ENCODE peak calls at places on chromosome 2, in nine cellular contexts. One of them, this sample, is unnamed.

GRCh38 chr2:239577306-239577705 is 176.5 kb upstream of the HDAC4 start:
- DNase-seq in heart right ventricle: no peak
- DNase-seq in fibroblast of lung: no peak
- DNase-seq in breast epithelium: no peak
- DNase-seq in body of pancreas: no peak
- DNase-seq in cardiac fibroblast: no peak
- DNase-seq in fibroblast of the aortic adventitia: no peak
- DNase-seq in fibroblast of mammary gland: no peak
- DNase-seq in AG09309: no peak
- DNase-seq in this sample: no peak

GRCh38 chr2:161044095-161044874 is 115.9 kb upstream of the TANK start:
- DNase-seq in heart right ventricle: no peak
- DNase-seq in fibroblast of lung: peak; percentile 85
- DNase-seq in breast epithelium: no peak
- DNase-seq in body of pancreas: no peak
- DNase-seq in cardiac fibroblast: peak; percentile 38
- DNase-seq in fibroblast of the aortic adventitia: peak; percentile 46
- DNase-seq in fibroblast of mammary gland: peak; percentile 72
- DNase-seq in AG09309: no peak
- DNase-seq in this sample: peak; percentile 31

GRCh38 chr2:215671691-215672090 is 235.8 kb upstream of the FN1 start:
- DNase-seq in heart right ventricle: no peak
- DNase-seq in fibroblast of lung: no peak
- DNase-seq in breast epithelium: no peak
- DNase-seq in body of pancreas: no peak
- DNase-seq in cardiac fibroblast: no peak
- DNase-seq in fibroblast of the aortic adventitia: no peak
- DNase-seq in fibroblast of mammary gland: no peak
- DNase-seq in AG09309: no peak
- DNase-seq in this sample: no peak

GRCh38 chr2:32009479-32010256 is 1.1 kb downstream of the MEMO1 start:
- DNase-seq in heart right ventricle: peak; percentile 46
- DNase-seq in fibroblast of lung: peak; percentile 24
- DNase-seq in breast epithelium: no peak
- DNase-seq in body of pancreas: peak; percentile 35
- DNase-seq in cardiac fibroblast: peak; percentile 24
- DNase-seq in fibroblast of the aortic adventitia: peak; percentile 5
- DNase-seq in fibroblast of mammary gland: no peak
- DNase-seq in AG09309: no peak
- DNase-seq in this sample: peak; percentile 21

GRCh38 chr2:223725494-223725893 is 111.9 kb downstream of the AP1S3 start:
- DNase-seq in heart right ventricle: peak; percentile 53
- DNase-seq in fibroblast of lung: peak; percentile 98
- DNase-seq in breast epithelium: peak; percentile 66
- DNase-seq in body of pancreas: peak; percentile 54
- DNase-seq in cardiac fibroblast: peak; percentile 97
- DNase-seq in fibroblast of the aortic adventitia: peak; percentile 97
- DNase-seq in fibroblast of mammary gland: peak; percentile 99
- DNase-seq in AG09309: peak; percentile 86
- DNase-seq in this sample: peak; percentile 99

GRCh38 chr2:63544017-63544627 is 44.2 kb downstream of the WDPCP start:
- DNase-seq in heart right ventricle: no peak
- DNase-seq in fibroblast of lung: peak; percentile 30
- DNase-seq in breast epithelium: no peak
- DNase-seq in body of pancreas: no peak
- DNase-seq in cardiac fibroblast: peak; percentile 39
- DNase-seq in fibroblast of the aortic adventitia: peak; percentile 33
- DNase-seq in fibroblast of mammary gland: peak; percentile 27
- DNase-seq in AG09309: no peak
- DNase-seq in this sample: peak; percentile 30

GRCh38 chr2:224517963-224518362 is 67.2 kb downstream of the CUL3 start:
- DNase-seq in heart right ventricle: no peak
- DNase-seq in fibroblast of lung: no peak
- DNase-seq in breast epithelium: no peak
- DNase-seq in body of pancreas: no peak
- DNase-seq in cardiac fibroblast: no peak
- DNase-seq in fibroblast of the aortic adventitia: no peak
- DNase-seq in fibroblast of mammary gland: no peak
- DNase-seq in AG09309: no peak
- DNase-seq in this sample: no peak

GRCh38 chr2:181678033-181678586 is 2.2 kb downstream of the NEUROD1 start:
- DNase-seq in heart right ventricle: peak; percentile 53
- DNase-seq in fibroblast of lung: peak; percentile 86
- DNase-seq in breast epithelium: peak; percentile 64
- DNase-seq in body of pancreas: peak; percentile 75
- DNase-seq in cardiac fibroblast: peak; percentile 81
- DNase-seq in fibroblast of the aortic adventitia: peak; percentile 82
- DNase-seq in fibroblast of mammary gland: peak; percentile 78
- DNase-seq in AG09309: peak; percentile 7
- DNase-seq in this sample: peak; percentile 89

GRCh38 chr2:70596739-70597138 is 43.1 kb upstream of the TGFA start:
- DNase-seq in heart right ventricle: no peak
- DNase-seq in fibroblast of lung: peak; percentile 1
- DNase-seq in breast epithelium: no peak
- DNase-seq in body of pancreas: no peak
- DNase-seq in cardiac fibroblast: no peak
- DNase-seq in fibroblast of the aortic adventitia: no peak
- DNase-seq in fibroblast of mammary gland: no peak
- DNase-seq in AG09309: no peak
- DNase-seq in this sample: no peak

GRCh38 chr2:241842620-241843211 is 16.0 kb downstream of the PDCD1 start:
- DNase-seq in heart right ventricle: peak; percentile 49
- DNase-seq in fibroblast of lung: no peak
- DNase-seq in breast epithelium: peak; percentile 51
- DNase-seq in body of pancreas: no peak
- DNase-seq in cardiac fibroblast: no peak
- DNase-seq in fibroblast of the aortic adventitia: no peak
- DNase-seq in fibroblast of mammary gland: no peak
- DNase-seq in AG09309: no peak
- DNase-seq in this sample: no peak

GRCh38 chr2:191355170-191355758 is 110.1 kb downstream of the MYO1B start:
- DNase-seq in heart right ventricle: no peak
- DNase-seq in fibroblast of lung: no peak
- DNase-seq in breast epithelium: no peak
- DNase-seq in body of pancreas: no peak
- DNase-seq in cardiac fibroblast: no peak
- DNase-seq in fibroblast of the aortic adventitia: no peak
- DNase-seq in fibroblast of mammary gland: no peak
- DNase-seq in AG09309: no peak
- DNase-seq in this sample: no peak

GRCh38 chr2:112692496-112692911 is 28.3 kb upstream of the NT5DC4 start:
- DNase-seq in heart right ventricle: no peak
- DNase-seq in fibroblast of lung: peak; percentile 94
- DNase-seq in breast epithelium: no peak
- DNase-seq in body of pancreas: no peak
- DNase-seq in cardiac fibroblast: peak; percentile 95
- DNase-seq in fibroblast of the aortic adventitia: peak; percentile 87
- DNase-seq in fibroblast of mammary gland: peak; percentile 97
- DNase-seq in AG09309: peak; percentile 75
- DNase-seq in this sample: peak; percentile 93

GRCh38 chr2:11004206-11004605 is 92.5 kb downstream of the KCNF1 start:
- DNase-seq in heart right ventricle: no peak
- DNase-seq in fibroblast of lung: peak; percentile 42
- DNase-seq in breast epithelium: no peak
- DNase-seq in body of pancreas: no peak
- DNase-seq in cardiac fibroblast: peak; percentile 61
- DNase-seq in fibroblast of the aortic adventitia: peak; percentile 21
- DNase-seq in fibroblast of mammary gland: peak; percentile 21
- DNase-seq in AG09309: no peak
- DNase-seq in this sample: peak; percentile 76

GRCh38 chr2:174341301-174341994 is 6.7 kb downstream of the SP9 start:
- DNase-seq in heart right ventricle: peak; percentile 90
- DNase-seq in fibroblast of lung: peak; percentile 85
- DNase-seq in breast epithelium: peak; percentile 87
- DNase-seq in body of pancreas: peak; percentile 89
- DNase-seq in cardiac fibroblast: peak; percentile 86
- DNase-seq in fibroblast of the aortic adventitia: peak; percentile 79
- DNase-seq in fibroblast of mammary gland: peak; percentile 77
- DNase-seq in AG09309: peak; percentile 37
- DNase-seq in this sample: peak; percentile 87

GRCh38 chr2:69992310-69993047 is 31.0 kb upstream of the ASPRV1 start:
- DNase-seq in heart right ventricle: no peak
- DNase-seq in fibroblast of lung: no peak
- DNase-seq in breast epithelium: no peak
- DNase-seq in body of pancreas: no peak
- DNase-seq in cardiac fibroblast: no peak
- DNase-seq in fibroblast of the aortic adventitia: no peak
- DNase-seq in fibroblast of mammary gland: no peak
- DNase-seq in AG09309: no peak
- DNase-seq in this sample: no peak

GRCh38 chr2:44100351-44100750 is 68.3 kb upstream of the PPM1B start:
- DNase-seq in heart right ventricle: peak; percentile 18
- DNase-seq in fibroblast of lung: peak; percentile 98
- DNase-seq in breast epithelium: no peak
- DNase-seq in body of pancreas: no peak
- DNase-seq in cardiac fibroblast: peak; percentile 97
- DNase-seq in fibroblast of the aortic adventitia: peak; percentile 99
- DNase-seq in fibroblast of mammary gland: peak; percentile 99
- DNase-seq in AG09309: peak; percentile 94
- DNase-seq in this sample: peak; percentile 96

GRCh38 chr2:197198890-197199289 is 111.7 kb downstream of the ANKRD44 start:
- DNase-seq in heart right ventricle: peak; percentile 44
- DNase-seq in fibroblast of lung: no peak
- DNase-seq in breast epithelium: no peak
- DNase-seq in body of pancreas: peak; percentile 15
- DNase-seq in cardiac fibroblast: peak; percentile 38
- DNase-seq in fibroblast of the aortic adventitia: peak; percentile 73
- DNase-seq in fibroblast of mammary gland: no peak
- DNase-seq in AG09309: no peak
- DNase-seq in this sample: peak; percentile 51

GRCh38 chr2:99662761-99663341 is 173.0 kb upstream of the REV1 start:
- DNase-seq in heart right ventricle: no peak
- DNase-seq in fibroblast of lung: peak; percentile 98
- DNase-seq in breast epithelium: no peak
- DNase-seq in body of pancreas: peak; percentile 18
- DNase-seq in cardiac fibroblast: peak; percentile 56
- DNase-seq in fibroblast of the aortic adventitia: peak; percentile 93
- DNase-seq in fibroblast of mammary gland: peak; percentile 95
- DNase-seq in AG09309: peak; percentile 100
- DNase-seq in this sample: peak; percentile 45

DNA sequence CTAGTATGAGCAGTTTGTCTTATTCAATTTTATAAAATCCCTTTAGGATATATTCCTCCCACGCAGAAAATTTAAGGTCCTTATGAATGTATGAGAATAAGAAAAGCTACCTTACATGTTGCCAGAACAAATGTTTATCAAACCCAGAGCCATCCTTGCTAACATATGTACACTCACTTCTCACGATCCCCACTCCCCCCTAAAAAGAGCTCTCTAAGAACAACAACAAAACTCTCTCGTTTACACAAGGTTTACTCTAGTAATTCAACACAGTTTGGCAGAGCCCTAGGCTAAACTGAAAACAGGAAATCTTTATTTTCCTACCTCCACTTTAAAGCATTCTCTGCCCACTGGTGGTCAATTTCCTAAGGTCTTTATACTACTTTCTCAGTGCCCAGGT is 504.9 kb downstream of the ZEB2 start:
- DNase-seq in heart right ventricle: no peak
- DNase-seq in fibroblast of lung: no peak
- DNase-seq in breast epithelium: no peak
- DNase-seq in body of pancreas: no peak
- DNase-seq in cardiac fibroblast: peak; percentile 49
- DNase-seq in fibroblast of the aortic adventitia: no peak
- DNase-seq in fibroblast of mammary gland: no peak
- DNase-seq in AG09309: no peak
- DNase-seq in this sample: peak; percentile 3
- TF ChIP-seq CTCF in heart right ventricle: no peak
- TF ChIP-seq CTCF in fibroblast of lung: no peak
- TF ChIP-seq CTCF in breast epithelium: no peak
- TF ChIP-seq CTCF in body of pancreas: no peak
- TF ChIP-seq CTCF in cardiac fibroblast: no peak
- TF ChIP-seq CTCF in fibroblast of the aortic adventitia: no peak
- TF ChIP-seq CTCF in fibroblast of mammary gland: no peak
- TF ChIP-seq CTCF in AG09309: no peak
- TF ChIP-seq CTCF in this sample: no peak

GRCh38 chr2:119681196-119681867 is 2.3 kb downstream of the TMEM177 start:
- DNase-seq in heart right ventricle: no peak
- DNase-seq in fibroblast of lung: no peak
- DNase-seq in breast epithelium: no peak
- DNase-seq in body of pancreas: no peak
- DNase-seq in cardiac fibroblast: no peak
- DNase-seq in fibroblast of the aortic adventitia: no peak
- DNase-seq in fibroblast of mammary gland: no peak
- DNase-seq in AG09309: no peak
- DNase-seq in this sample: no peak

GRCh38 chr2:119679526-119679837 is 481 bp downstream of the TMEM177 start:
- DNase-seq in heart right ventricle: no peak
- DNase-seq in fibroblast of lung: no peak
- DNase-seq in breast epithelium: no peak
- DNase-seq in body of pancreas: no peak
- DNase-seq in cardiac fibroblast: no peak
- DNase-seq in fibroblast of the aortic adventitia: no peak
- DNase-seq in fibroblast of mammary gland: no peak
- DNase-seq in AG09309: no peak
- DNase-seq in this sample: no peak

GRCh38 chr2:119679846-119680245 is 845 bp downstream of the TMEM177 start:
- DNase-seq in heart right ventricle: no peak
- DNase-seq in fibroblast of lung: no peak
- DNase-seq in breast epithelium: no peak
- DNase-seq in body of pancreas: no peak
- DNase-seq in cardiac fibroblast: no peak
- DNase-seq in fibroblast of the aortic adventitia: no peak
- DNase-seq in fibroblast of mammary gland: peak; percentile 20
- DNase-seq in AG09309: no peak
- DNase-seq in this sample: no peak

GRCh38 chr2:119680457-119681195 is 1.6 kb downstream of the TMEM177 start:
- DNase-seq in heart right ventricle: no peak
- DNase-seq in fibroblast of lung: no peak
- DNase-seq in breast epithelium: no peak
- DNase-seq in body of pancreas: no peak
- DNase-seq in cardiac fibroblast: no peak
- DNase-seq in fibroblast of the aortic adventitia: no peak
- DNase-seq in fibroblast of mammary gland: no peak
- DNase-seq in AG09309: no peak
- DNase-seq in this sample: no peak

GRCh38 chr2:119678021-119678656 is 862 bp upstream of the TMEM177 start:
- DNase-seq in heart right ventricle: no peak
- DNase-seq in fibroblast of lung: no peak
- DNase-seq in breast epithelium: no peak
- DNase-seq in body of pancreas: peak; percentile 53
- DNase-seq in cardiac fibroblast: no peak
- DNase-seq in fibroblast of the aortic adventitia: no peak
- DNase-seq in fibroblast of mammary gland: no peak
- DNase-seq in AG09309: no peak
- DNase-seq in this sample: no peak
- H3K4me3 ChIP-seq in heart right ventricle: no peak overlapping the region
- H3K4me3 ChIP-seq in fibroblast of lung: no peak overlapping the region
- H3K4me3 ChIP-seq in breast epithelium: peak overlapping the region; percentile 97
- H3K4me3 ChIP-seq in body of pancreas: no peak overlapping the region
- H3K4me3 ChIP-seq in cardiac fibroblast: no peak overlapping the region
- H3K4me3 ChIP-seq in fibroblast of the aortic adventitia: no peak overlapping the region
- H3K4me3 ChIP-seq in fibroblast of mammary gland: no peak overlapping the region
- H3K4me3 ChIP-seq in AG09309: no peak overlapping the region
- H3K4me3 ChIP-seq in this sample: no peak overlapping the region

GRCh38 chr2:106959975-106960632 is 74.1 kb upstream of the ST6GAL2 start:
- DNase-seq in heart right ventricle: no peak
- DNase-seq in fibroblast of lung: no peak
- DNase-seq in breast epithelium: no peak
- DNase-seq in body of pancreas: no peak
- DNase-seq in cardiac fibroblast: peak; percentile 36
- DNase-seq in fibroblast of the aortic adventitia: no peak
- DNase-seq in fibroblast of mammary gland: peak; percentile 25
- DNase-seq in AG09309: no peak
- DNase-seq in this sample: no peak
- TF ChIP-seq CTCF in heart right ventricle: no peak
- TF ChIP-seq CTCF in fibroblast of lung: no peak
- TF ChIP-seq CTCF in breast epithelium: no peak
- TF ChIP-seq CTCF in body of pancreas: no peak
- TF ChIP-seq CTCF in cardiac fibroblast: no peak
- TF ChIP-seq CTCF in fibroblast of the aortic adventitia: no peak
- TF ChIP-seq CTCF in fibroblast of mammary gland: no peak
- TF ChIP-seq CTCF in AG09309: no peak
- TF ChIP-seq CTCF in this sample: no peak

GRCh38 chr2:39737661-39738060 is 41.4 kb downstream of the THUMPD2 start:
- DNase-seq in heart right ventricle: no peak
- DNase-seq in fibroblast of lung: peak; percentile 79
- DNase-seq in breast epithelium: no peak
- DNase-seq in body of pancreas: no peak
- DNase-seq in cardiac fibroblast: peak; percentile 85
- DNase-seq in fibroblast of the aortic adventitia: peak; percentile 82
- DNase-seq in fibroblast of mammary gland: peak; percentile 85
- DNase-seq in AG09309: peak; percentile 64
- DNase-seq in this sample: peak; percentile 84
- H3K4me3 ChIP-seq in heart right ventricle: no peak overlapping the region
- H3K4me3 ChIP-seq in fibroblast of lung: peak overlapping the region; percentile 22
- H3K4me3 ChIP-seq in breast epithelium: no peak overlapping the region
- H3K4me3 ChIP-seq in body of pancreas: no peak overlapping the region
- H3K4me3 ChIP-seq in cardiac fibroblast: no peak overlapping the region
- H3K4me3 ChIP-seq in fibroblast of the aortic adventitia: peak overlapping the region; percentile 27
- H3K4me3 ChIP-seq in fibroblast of mammary gland: no peak overlapping the region
- H3K4me3 ChIP-seq in AG09309: peak overlapping the region; percentile 31
- H3K4me3 ChIP-seq in this sample: peak overlapping the region; percentile 29